ENCODE peak calls at places on chromosomes 6 and 20, in five cellular contexts. C, T, S, F and V are unnamed samples.

GRCh38 chr20:58965270-58966064 is 15.6 kb upstream of the NELFCD start:
- DNase-seq in C (no peak), S (no peak), F (no peak), T (no peak), V (no peak)

GRCh38 chr6:33906413-33906812 is 102.6 kb upstream of the MLN start:
- DNase-seq in C (no peak), S (no peak), T (no peak), F (no peak), V (no peak)

GRCh38 chr20:17646901-17647301 is 35.1 kb downstream of the RRBP1 start:
- DNase-seq in F (no peak), T (no peak), S (no peak), C (no peak), V (no peak)

GRCh38 chr6:169689247-169689646 is 12.6 kb downstream of the WDR27 start:
- DNase-seq in T (peak), S (no peak), C (no peak), F (peak), V (peak)

GRCh38 chr6:129875610-129876515 is 14.7 kb upstream of the TMEM244 start:
- DNase-seq in C (no peak), T (no peak), S (no peak), F (no peak), V (no peak)

GRCh38 chr6:133115960-133116359 is 125.2 kb upstream of the EYA4 start:
- DNase-seq in T (no peak), C (no peak), S (no peak), F (no peak), V (no peak)

GRCh38 chr6:11097476-11097875 is 3.8 kb downstream of the SMIM13 start:
- DNase-seq in C (no peak), S (no peak), T (no peak), F (peak), V (no peak)

GRCh38 chr6:27495386-27496135 is 22.7 kb upstream of the ZNF184 start:
- DNase-seq in F (peak), S (peak), C (peak), T (no peak), V (peak)

GRCh38 chr6:27053738-27054137 is 193.8 kb upstream of the PRSS16 start:
- DNase-seq in S (no peak), F (no peak), C (no peak), T (no peak), V (no peak)

GRCh38 chr20:24585796-24586522 is 116.5 kb downstream of the SYNDIG1 start:
- DNase-seq in C (no peak), T (no peak), S (no peak), F (no peak), V (no peak)

GRCh38 chr6:134240664-134241431 is 77.1 kb downstream of the SGK1 start:
- DNase-seq in S (peak), C (peak), T (no peak), F (no peak), V (no peak)

GRCh38 chr6:161238076-161238869 is 35.6 kb downstream of the AGPAT4 start:
- DNase-seq in C (no peak), S (no peak), T (no peak), F (no peak), V (no peak)

GRCh38 chr20:63053430-63054102 is 46.8 kb upstream of the BHLHE23 start:
- DNase-seq in S (no peak), F (no peak), T (no peak), C (no peak), V (no peak)

GRCh38 chr6:106114492-106114891 is 28.4 kb downstream of the PRDM1 start:
- DNase-seq in C (no peak), T (no peak), S (no peak), F (no peak), V (no peak)

GRCh38 chr6:94902974-94903628 is 674.2 kb upstream of the MANEA start:
- DNase-seq in T (no peak), S (no peak), C (no peak), F (no peak), V (no peak)

GRCh38 chr6:136527831-136528230 is 22.4 kb downstream of the MAP7 start:
- DNase-seq in F (no peak), C (no peak), S (no peak), T (no peak), V (no peak)

GRCh38 chr6:56766806-56767178 is 124.1 kb upstream of the DST start:
- DNase-seq in F (peak), S (no peak), C (no peak), T (no peak), V (peak)

GRCh38 chr6:114619621-114620020 is 276.8 kb upstream of the HS3ST5 start:
- DNase-seq in F (no peak), T (no peak), C (no peak), S (no peak), V (no peak)

GRCh38 chr6:93040375-93040774 is 379.0 kb downstream of the EPHA7 start:
- DNase-seq in F (peak), T (peak), C (no peak), S (no peak), V (peak)

GRCh38 chr20:4469910-4470309 is 251.8 kb upstream of the PRND start:
- DNase-seq in T (no peak), C (no peak), S (no peak), F (no peak), V (no peak)

GRCh38 chr6:156502969-156503504 is 274.1 kb upstream of the ARID1B start:
- DNase-seq in T (no peak), C (no peak), F (no peak), S (no peak), V (no peak)

GRCh38 chr20:50996901-50997830 is 25.7 kb downstream of the KCNG1 start:
- DNase-seq in F (no peak), C (no peak), T (no peak), S (no peak), V (no peak)

GRCh38 chr6:73418081-73418741 is 23.6 kb downstream of the DDX43 start:
- DNase-seq in T (no peak), C (no peak), F (no peak), S (no peak), V (no peak)

GRCh38 chr20:50399917-50400704 is 110.1 kb upstream of the PTPN1 start:
- DNase-seq in F (no peak), T (no peak), C (no peak), S (no peak), V (no peak)

GRCh38 chr6:135066397-135066796 is 11.8 kb upstream of the HBS1L start:
- DNase-seq in C (no peak), F (peak), T (no peak), S (no peak), V (no peak)

GRCh38 chr6:131222773-131223172 is 87.5 kb downstream of the AKAP7 start:
- DNase-seq in F (no peak), C (no peak), T (no peak), S (no peak), V (no peak)

GRCh38 chr6:54283877-54284860 is 24.1 kb upstream of the TINAG start:
- DNase-seq in F (no peak), C (no peak), S (no peak), T (no peak), V (no peak)

GRCh38 chr20:24957326-24957996 is 8.4 kb downstream of the CST7 start:
- DNase-seq in C (no peak), S (no peak), T (no peak), F (no peak), V (no peak)

GRCh38 chr20:2108987-2109386 is 7.4 kb downstream of the STK35 start:
- DNase-seq in S (no peak), F (peak), C (no peak), T (no peak), V (peak)

GRCh38 chr6:101402618-101403002 is 9.1 kb downstream of the GRIK2 start:
- DNase-seq in F (peak), S (no peak), T (no peak), C (peak), V (no peak)

GRCh38 chr6:40804905-40805304 is 217.7 kb upstream of the LRFN2 start:
- DNase-seq in S (no peak), F (no peak), T (no peak), C (no peak), V (no peak)

GRCh38 chr6:45423901-45424627 is 46.3 kb upstream of the SUPT3H start:
- DNase-seq in T (no peak), F (peak), S (peak), C (peak), V (no peak)

GRCh38 chr6:150269857-150270223 is 99.0 kb upstream of the IYD start:
- DNase-seq in T (no peak), S (no peak), C (no peak), F (peak), V (peak)

GRCh38 chr6:71107935-71108420 is 151.1 kb upstream of the B3GAT2 start:
- DNase-seq in C (no peak), S (no peak), T (peak), F (peak), V (peak)

GRCh38 chr6:3136361-3136760 is 17.9 kb downstream of the BPHL start:
- DNase-seq in S (no peak), T (no peak), C (no peak), F (no peak), V (no peak)

GRCh38 chr20:21513881-21514540 is at the start of gene NKX2-2:
- DNase-seq in F (no peak), T (no peak), C (no peak), S (no peak), V (no peak)
- H3K4me3 ChIP-seq in F (no peak), T (no peak), C (peak), S (peak), V (peak)

DNA sequence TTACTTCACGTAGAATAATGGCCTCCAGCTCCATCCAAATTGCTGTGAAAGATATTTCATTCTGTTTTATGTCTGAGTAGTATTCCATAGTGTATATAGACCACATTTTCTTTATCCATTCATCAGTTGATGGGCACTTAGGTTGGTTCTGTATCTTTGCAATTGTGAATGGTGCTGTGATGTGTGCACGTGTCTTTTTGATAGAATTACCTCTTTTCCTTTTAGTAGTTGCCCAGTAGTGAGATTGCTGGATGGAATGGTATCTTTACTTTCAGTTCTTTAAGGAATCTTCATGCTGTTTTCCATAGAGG is 91.8 kb downstream of the CARMIL1 start:
- DNase-seq in F (no peak), T (no peak), S (no peak), C (no peak), V (no peak)
- H3K4me3 ChIP-seq in F (no peak), T (no peak), S (no peak), C (no peak), V (no peak)

GRCh38 chr20:40686434-40686882 is 2.6 kb downstream of the MAFB start:
- DNase-seq in C (no peak), S (no peak), T (no peak), F (peak), V (no peak)
- H3K4me3 ChIP-seq in C (peak), S (no peak), T (peak), F (peak), V (no peak)

GRCh38 chr6:108565091-108565766 is 4.5 kb downstream of the FOXO3 start:
- DNase-seq in T (no peak), F (peak), S (peak), C (no peak), V (no peak)

GRCh38 chr6:108561742-108562502 is 1.2 kb downstream of the FOXO3 start:
- DNase-seq in F (no peak), T (no peak), S (no peak), C (peak), V (no peak)

GRCh38 chr6:108562503-108562993 is 1.8 kb downstream of the FOXO3 start:
- DNase-seq in S (no peak), F (peak), C (peak), T (no peak), V (no peak)

GRCh38 chr6:108564178-108564577 is 3.5 kb downstream of the FOXO3 start:
- DNase-seq in F (peak), T (peak), C (no peak), S (no peak), V (peak)

DNA sequence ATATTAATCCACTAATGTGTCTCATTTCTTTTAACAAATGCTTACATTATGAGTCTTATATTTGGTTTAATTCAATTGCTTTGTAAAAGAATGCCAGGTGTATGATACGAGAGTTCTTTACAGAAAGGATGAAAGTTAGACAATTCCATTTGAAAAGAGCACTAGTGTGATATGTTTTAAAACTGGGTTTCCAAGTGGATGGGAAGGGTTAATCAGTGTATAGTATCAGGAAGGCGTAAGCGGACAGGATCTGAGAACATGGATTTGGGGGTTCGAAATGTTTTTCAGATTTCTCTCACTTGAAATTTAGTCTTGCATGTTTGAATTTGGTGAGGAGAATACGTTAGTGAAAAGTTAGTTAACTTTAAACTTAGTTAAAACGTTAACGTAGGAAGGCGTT is 2.6 kb downstream of the FOXO3 start:
- DNase-seq in S (no peak), F (no peak), T (no peak), C (no peak), V (no peak)
- H3K4me3 ChIP-seq in S (no peak), F (peak), T (peak), C (peak), V (peak)

GRCh38 chr6:166489301-166490155 is 97.0 kb downstream of the RAMACL start:
- DNase-seq in F (no peak), C (no peak), S (no peak), T (no peak), V (no peak)
- H3K4me3 ChIP-seq in F (no peak), C (no peak), S (no peak), T (no peak), V (no peak)

GRCh38 chr6:42962096-42962495 is 1.5 kb downstream of the GNMT start:
- DNase-seq in C (no peak), S (no peak), T (no peak), F (no peak), V (no peak)

GRCh38 chr6:42961020-42961470 is 491 bp downstream of the GNMT start:
- DNase-seq in T (no peak), S (no peak), F (no peak), C (no peak), V (no peak)

GRCh38 chr6:42959917-42960242 is 674 bp upstream of the GNMT start:
- DNase-seq in T (no peak), F (no peak), S (no peak), C (no peak), V (no peak)

GRCh38 chr6:42962502-42963178 is 2.1 kb downstream of the GNMT start:
- DNase-seq in C (no peak), S (no peak), F (no peak), T (no peak), V (no peak)

GRCh38 chr6:42960243-42961019 is at the start of gene GNMT:
- DNase-seq in T (no peak), F (peak), C (peak), S (peak), V (no peak)
- H3K4me3 ChIP-seq in T (peak), F (peak), C (peak), S (peak), V (peak)

DNA sequence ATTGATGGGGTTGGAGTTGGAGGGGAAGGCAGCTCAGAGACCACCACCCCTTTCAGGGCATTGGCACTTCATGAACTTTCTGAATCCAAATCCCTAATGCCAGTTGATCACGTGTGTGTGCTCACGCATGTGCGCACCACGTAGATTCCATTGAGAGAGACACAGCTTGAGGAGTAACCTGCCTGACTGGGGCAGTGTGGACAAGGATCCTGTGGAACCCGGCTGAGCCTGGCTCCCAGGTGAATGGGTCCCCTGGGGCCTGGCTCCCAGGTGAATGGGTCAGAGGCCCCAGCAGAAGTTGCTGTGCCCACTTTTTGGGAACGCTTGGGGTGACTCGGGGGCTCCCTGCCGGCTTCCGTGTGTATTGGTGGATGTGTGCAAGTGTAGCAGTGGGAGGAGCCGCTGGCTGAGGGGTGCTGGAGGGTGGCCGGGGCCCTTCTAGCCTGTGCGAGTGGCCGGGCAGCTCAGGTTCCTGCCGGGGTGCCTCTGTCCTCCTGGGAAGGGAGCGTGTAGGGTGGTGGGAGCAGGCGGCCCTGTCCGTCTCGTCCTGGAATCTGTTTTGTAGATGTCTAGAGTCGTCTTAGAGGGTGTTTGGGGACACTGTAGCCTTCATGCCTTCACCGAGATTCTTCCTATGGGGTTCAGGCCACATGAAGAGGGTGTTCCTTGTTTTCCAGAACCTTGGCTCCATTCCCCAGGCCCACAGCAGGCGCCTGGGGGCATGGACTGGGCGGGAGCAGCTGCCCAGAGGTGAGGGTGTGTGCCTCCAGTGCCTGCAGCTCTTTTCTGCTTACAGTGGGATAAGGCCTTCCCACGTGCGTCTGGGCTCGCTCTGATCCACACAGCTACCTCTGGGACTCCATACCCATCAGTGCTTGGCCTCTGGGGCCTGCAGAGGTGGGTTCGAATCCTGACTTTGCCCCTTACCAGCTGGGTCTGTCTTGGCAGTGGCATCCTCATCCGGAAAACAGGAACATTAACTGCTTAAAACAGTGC is 3.2 kb downstream of the RBM38 start:
- DNase-seq in C (no peak), F (no peak), T (no peak), S (peak), V (no peak)
- H3K4me3 ChIP-seq in C (no peak), F (no peak), T (no peak), S (peak), V (no peak)